ENCODE peak calls at places on chromosome 1, in six cellular contexts. U, H, V, W, P and Z are unnamed samples.

GRCh38 chr1:113945329-113945728 is 16.2 kb downstream of the HIPK1 start:
- DNase-seq in U (no peak), H (no peak), V (no peak), W (no peak), P (peak), Z (no peak)

GRCh38 chr1:11918779-11919519 is 7.3 kb downstream of the KIAA2013 start:
- DNase-seq in U (no peak), H (no peak), V (no peak), W (no peak), P (no peak), Z (no peak)

GRCh38 chr1:113917400-113918082 is 11.6 kb upstream of the HIPK1 start:
- DNase-seq in U (no peak), H (no peak), V (no peak), W (no peak), P (no peak), Z (no peak)

GRCh38 chr1:39333296-39333695 is 128.8 kb downstream of the MACF1 start:
- DNase-seq in U (no peak), H (no peak), V (no peak), W (no peak), P (no peak), Z (no peak)

GRCh38 chr1:205591522-205592351 is 40.1 kb downstream of the ELK4 start:
- DNase-seq in U (peak), H (peak), V (peak), W (peak), P (peak), Z (peak)

GRCh38 chr1:115828101-115829022 is 12.6 kb downstream of the NHLH2 start:
- DNase-seq in U (no peak), H (peak), V (no peak), W (peak), P (no peak), Z (no peak)

GRCh38 chr1:5915587-5916571 is 76.3 kb downstream of the NPHP4 start:
- DNase-seq in U (peak), H (peak), V (peak), W (peak), P (peak), Z (no peak)

GRCh38 chr1:178739285-178740045 is 14.4 kb downstream of the RALGPS2 start:
- DNase-seq in U (no peak), H (no peak), V (no peak), W (no peak), P (no peak), Z (no peak)

GRCh38 chr1:55814967-55815366 is 599.8 kb upstream of the USP24 start:
- DNase-seq in U (no peak), H (no peak), V (no peak), W (no peak), P (peak), Z (no peak)

GRCh38 chr1:6109688-6110087 is 64.0 kb downstream of the KCNAB2 start:
- DNase-seq in U (no peak), H (peak), V (no peak), W (no peak), P (no peak), Z (no peak)

GRCh38 chr1:213075725-213076124 is 24.7 kb downstream of the RPS6KC1 start:
- DNase-seq in U (no peak), H (no peak), V (no peak), W (no peak), P (no peak), Z (no peak)

GRCh38 chr1:221098462-221099406 is 219.5 kb downstream of the HLX start:
- DNase-seq in U (no peak), H (no peak), V (no peak), W (no peak), P (no peak), Z (no peak)

GRCh38 chr1:208165659-208166058 is 78.5 kb downstream of the PLXNA2 start:
- DNase-seq in U (no peak), H (no peak), V (no peak), W (no peak), P (no peak), Z (no peak)

GRCh38 chr1:201946224-201946908 is at the start of gene LMOD1:
- DNase-seq in U (no peak), H (peak), V (no peak), W (peak), P (peak), Z (peak)

GRCh38 chr1:180898441-180899219 is 14.1 kb upstream of the KIAA1614 start:
- DNase-seq in U (no peak), H (no peak), V (no peak), W (peak), P (no peak), Z (no peak)

GRCh38 chr1:30360281-30360680 is 363.1 kb downstream of the MATN1 start:
- DNase-seq in U (no peak), H (no peak), V (no peak), W (peak), P (no peak), Z (no peak)

GRCh38 chr1:199545780-199546179 is 481.7 kb upstream of the NR5A2 start:
- DNase-seq in U (peak), H (no peak), V (no peak), W (no peak), P (no peak), Z (peak)

GRCh38 chr1:153728305-153729066 is 636 bp downstream of the INTS3 start:
- DNase-seq in U (no peak), H (peak), V (no peak), W (peak), P (peak), Z (peak)

GRCh38 chr1:230598745-230599144 is 43.5 kb upstream of the COG2 start:
- DNase-seq in U (no peak), H (no peak), V (no peak), W (no peak), P (no peak), Z (no peak)
- TF ChIP-seq YY1 in U (no peak), H (no peak), V (no peak), W (no peak), P (no peak), Z (no peak)

GRCh38 chr1:31765041-31765467 is 914 bp upstream of the ADGRB2 start:
- DNase-seq in U (no peak), H (peak), V (no peak), W (no peak), P (no peak), Z (no peak)
- TF ChIP-seq ZNF274 in U (no peak), H (no peak), V (no peak), W (no peak), P (no peak), Z (no peak)

GRCh38 chr1:70706381-70707173 is 295.5 kb downstream of the CTH start:
- DNase-seq in U (no peak), H (no peak), V (no peak), W (no peak), P (no peak), Z (no peak)
- H3K4me3 ChIP-seq in U (no peak), H (no peak), V (no peak), W (peak), P (peak), Z (no peak)

DNA sequence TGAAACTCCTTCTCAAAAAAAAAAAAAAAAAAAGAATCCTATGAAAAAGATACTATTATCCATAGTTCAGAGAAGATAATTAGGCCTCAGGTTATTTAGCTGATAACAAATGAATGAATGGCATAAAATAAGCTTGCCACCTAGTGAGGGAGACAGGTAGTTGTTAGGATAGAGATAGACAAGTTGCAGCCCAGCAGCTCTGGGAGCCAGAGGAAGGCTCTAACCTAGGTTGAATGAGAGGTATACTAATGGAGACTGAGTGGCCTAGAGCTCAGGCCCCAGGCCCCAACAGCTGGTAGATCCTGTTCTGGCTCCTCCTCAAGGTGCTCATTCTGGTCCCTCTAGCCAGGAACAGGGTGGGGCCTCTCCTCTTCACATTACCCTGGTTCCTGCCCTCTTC is 20.6 kb upstream of the RSPO1 start:
- DNase-seq in U (no peak), H (no peak), V (no peak), W (no peak), P (no peak), Z (no peak)
- TF ChIP-seq YY1 in U (no peak), H (no peak), V (no peak), W (no peak), P (no peak), Z (no peak)

DNA sequence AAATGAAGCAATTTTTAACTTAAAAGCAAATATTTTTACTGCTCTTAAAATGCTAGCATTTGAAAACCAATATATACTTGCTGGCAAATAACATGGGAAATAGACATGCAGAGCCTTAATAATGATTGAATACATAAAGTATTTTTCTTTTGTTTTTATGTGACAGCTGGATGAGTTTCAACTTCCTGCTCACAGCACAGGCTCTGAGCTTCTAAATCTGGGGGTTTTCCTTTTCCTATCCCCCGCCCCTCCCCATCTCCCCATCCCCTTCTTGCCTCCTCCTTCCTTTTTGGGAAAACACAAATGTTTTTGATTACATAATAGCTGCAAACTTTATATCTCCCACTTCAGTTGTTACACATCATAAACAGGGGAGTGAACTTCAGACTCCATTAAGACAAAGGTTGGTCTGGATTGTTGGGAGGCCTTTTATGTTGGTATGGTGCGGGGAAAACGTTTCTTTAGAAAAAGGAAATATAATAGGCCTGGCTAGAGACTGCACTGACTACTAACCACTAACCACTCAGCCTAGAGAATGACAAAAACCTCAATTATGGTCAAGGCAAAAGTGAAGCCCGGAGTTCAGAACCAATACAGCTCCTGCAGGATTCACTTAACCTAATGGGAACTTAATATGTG is 116.1 kb upstream of the GORAB start:
- DNase-seq in U (no peak), H (no peak), V (no peak), W (no peak), P (no peak), Z (no peak)
- TF ChIP-seq ZNF274 in U (no peak), H (no peak), V (no peak), W (no peak), P (no peak), Z (no peak)